ENCODE peak calls at places on chromosomes 4 and X, in ten cellular contexts. U is amniotic epithelial cell, W is mesendoderm, F is mucosa of descending colon, N is occipital lobe, A is WERI-Rb-1, C is DMS79 treated with DMSO at 0.1 percent for 48 hours, V is EL, Y is NCI-H1930, M is amygdala. T is an unnamed sample.

GRCh38 chr4:35500812-35501211 is 743.5 kb downstream of the ARAP2 start:
- DNase-seq in U (no peak), W (no peak), F (no peak), N (no peak), A (no peak), C (no peak), V (no peak), Y (no peak), M (no peak), T (no peak)

GRCh38 chrX:97705936-97706335 is 822.2 kb downstream of the RPA4 start:
- DNase-seq in U (no peak), W (no peak), F (no peak), N (no peak), A (peak; percentile 58), C (no peak), V (peak; percentile 14), Y (no peak), M (no peak), T (no peak)

GRCh38 chr4:33316033-33316432 is 2595.9 kb downstream of the PCDH7 start:
- DNase-seq in U (peak; percentile 33), W (no peak), F (no peak), N (no peak), A (no peak), C (no peak), V (peak; percentile 11), Y (no peak), M (no peak), T (no peak)

GRCh38 chr4:76090241-76090691 is 15.8 kb downstream of the ART3 start:
- DNase-seq in U (peak; percentile 100), W (peak; percentile 7), F (peak; percentile 47), N (no peak), A (no peak), C (no peak), V (peak; percentile 92), Y (no peak), M (no peak), T (no peak)

GRCh38 chr4:25310066-25310824 is 2.3 kb upstream of the ZCCHC4 start:
- DNase-seq in U (no peak), W (no peak), F (no peak), N (no peak), A (no peak), C (no peak), V (no peak), Y (no peak), M (no peak), T (no peak)

GRCh38 chr4:28391877-28392276 is 1531.2 kb downstream of the STIM2 start:
- DNase-seq in U (peak; percentile 50), W (no peak), F (no peak), N (no peak), A (no peak), C (no peak), V (peak; percentile 47), Y (no peak), M (no peak), T (no peak)

GRCh38 chr4:73230865-73231517 is 27.6 kb downstream of the ANKRD17 start:
- DNase-seq in U (no peak), W (no peak), F (no peak), N (no peak), A (no peak), C (no peak), V (no peak), Y (no peak), M (no peak), T (no peak)

GRCh38 chr4:5796976-5797375 is 86.0 kb downstream of the EVC start:
- DNase-seq in U (no peak), W (no peak), F (no peak), N (no peak), A (no peak), C (no peak), V (no peak), Y (no peak), M (no peak), T (no peak)

GRCh38 chr4:39823193-39823592 is 125.3 kb downstream of the UBE2K start:
- DNase-seq in U (peak; percentile 41), W (peak; percentile 58), F (no peak), N (no peak), A (no peak), C (no peak), V (no peak), Y (peak; percentile 3), M (no peak), T (no peak)

GRCh38 chr4:81635747-81636146 is 164.0 kb upstream of the RASGEF1B start:
- DNase-seq in U (no peak), W (no peak), F (peak; percentile 84), N (no peak), A (no peak), C (peak; percentile 96), V (peak; percentile 1), Y (no peak), M (no peak), T (no peak)

GRCh38 chr4:602559-602942 is 22.8 kb upstream of the PDE6B start:
- DNase-seq in U (no peak), W (peak; percentile 83), F (peak; percentile 89), N (no peak), A (peak; percentile 96), C (no peak), V (peak; percentile 25), Y (no peak), M (no peak), T (no peak)

GRCh38 chr4:2536193-2537010 is at the start of gene FAM193A:
- DNase-seq in U (peak; percentile 99), W (peak; percentile 100), F (peak; percentile 96), N (peak; percentile 100), A (peak; percentile 100), C (peak; percentile 70), V (peak; percentile 100), Y (peak; percentile 98), M (peak; percentile 99), T (peak; percentile 95)

GRCh38 chrX:110171442-110171841 is 146.4 kb downstream of the AMMECR1 start:
- DNase-seq in U (peak; percentile 82), W (no peak), F (no peak), N (no peak), A (no peak), C (no peak), V (no peak), Y (no peak), M (no peak), T (no peak)